ENCODE peak calls at places on chromosomes 2 and 18, in four cellular contexts. D, P, M and J are unnamed samples.

GRCh38 chr18:58922995-58923394 is 58.3 kb downstream of the ZNF532 start:
- DNase-seq in D (no peak), P (no peak), M (no peak), J (no peak)

GRCh38 chr2:19540739-19541503 is 182.5 kb upstream of the OSR1 start:
- DNase-seq in P (no peak), M (no peak), D (no peak), J (peak)

GRCh38 chr2:239607795-239608171 is 207.0 kb upstream of the HDAC4 start:
- DNase-seq in D (no peak), P (no peak), M (no peak), J (peak)

GRCh38 chr2:119857742-119858141 is 98.0 kb downstream of the PTPN4 start:
- DNase-seq in D (no peak), P (no peak), M (no peak), J (no peak)

GRCh38 chr2:71829008-71829407 is 318.7 kb downstream of the CYP26B1 start:
- DNase-seq in P (no peak), M (no peak), D (no peak), J (peak)

GRCh38 chr2:79138385-79138784 is 18.1 kb downstream of the REG1A start:
- DNase-seq in M (no peak), P (no peak), D (no peak), J (no peak)

GRCh38 chr2:104866122-104866864 is 12.4 kb downstream of the POU3F3 start:
- DNase-seq in M (no peak), P (no peak), D (no peak), J (no peak)

GRCh38 chr2:239307921-239308620 is 92.7 kb downstream of the HDAC4 start:
- DNase-seq in P (no peak), D (no peak), M (no peak), J (peak)

GRCh38 chr2:174682578-174683391 is 81.5 kb downstream of the CHRNA1 start:
- DNase-seq in D (peak), P (peak), M (peak), J (peak)

GRCh38 chr2:158495175-158495574 is 38.4 kb downstream of the PKP4 start:
- DNase-seq in D (no peak), M (no peak), P (no peak), J (no peak)

GRCh38 chr2:176491172-176491904 is 222.1 kb downstream of the MTX2 start:
- DNase-seq in M (peak), D (no peak), P (no peak), J (no peak)

GRCh38 chr2:201933792-201934229 is 99.8 kb upstream of the FZD7 start:
- DNase-seq in M (peak), P (peak), D (no peak), J (no peak)

GRCh38 chr18:36066001-36066400 is 1.4 kb downstream of the RPRD1A start:
- DNase-seq in D (no peak), M (no peak), P (no peak), J (no peak)

GRCh38 chr2:233085839-233086150 is 25.7 kb downstream of the INPP5D start:
- DNase-seq in D (no peak), M (no peak), P (no peak), J (no peak)

GRCh38 chr2:15602393-15602792 is 10.7 kb downstream of the DDX1 start:
- DNase-seq in D (no peak), P (no peak), M (no peak), J (no peak)

GRCh38 chr2:17858064-17858463 is 20.4 kb upstream of the KCNS3 start:
- DNase-seq in D (no peak), P (no peak), M (no peak), J (no peak)

GRCh38 chr2:147331790-147332419 is 512.9 kb upstream of the ACVR2A start:
- DNase-seq in P (peak), M (no peak), D (no peak), J (no peak)

GRCh38 chr2:232321817-232322559 is 56.6 kb upstream of the ALPP start:
- DNase-seq in M (no peak), P (no peak), D (no peak), J (peak)

GRCh38 chr18:61248589-61248988 is 84.6 kb upstream of the CDH20 start:
- DNase-seq in M (no peak), P (no peak), D (no peak), J (no peak)

GRCh38 chr2:119749405-119750066 is 10.2 kb upstream of the PTPN4 start:
- DNase-seq in M (no peak), P (no peak), D (no peak), J (no peak)

GRCh38 chr2:66334237-66335054 is 100.5 kb upstream of the MEIS1 start:
- DNase-seq in D (no peak), M (no peak), P (no peak), J (no peak)

GRCh38 chr2:185738679-185739472 is at the start of gene FSIP2:
- DNase-seq in D (no peak), P (no peak), M (peak), J (peak)